ENCODE peak calls at places on chromosomes 7 and 10, in four cellular contexts. T is LoVo; F is bronchial epithelial cell; L is stimulated activated naive CD4-positive, alpha-beta T cell. O is an unnamed sample.

GRCh38 chr7:29878081-29878688 is 71.9 kb downstream of the WIPF3 start:
- DNase-seq in F (peak), L (no peak), T (peak), O (no peak)

GRCh38 chr10:79387974-79388850 is 40.9 kb downstream of the PPIF start:
- DNase-seq in F (no peak), T (no peak), L (no peak), O (no peak)

GRCh38 chr7:64183126-64183742 is 23.8 kb upstream of the ZNF735 start:
- DNase-seq in F (no peak), T (no peak), L (peak), O (peak)

GRCh38 chr7:145986248-145986874 is 130.2 kb upstream of the CNTNAP2 start:
- DNase-seq in F (no peak), T (no peak), L (no peak), O (no peak)

GRCh38 chr10:46530249-46531186 is 25.9 kb downstream of the GPRIN2 start:
- DNase-seq in F (no peak), T (no peak), L (no peak), O (no peak)

GRCh38 chr7:67371429-67372305 is 375.0 kb downstream of the TYW1 start:
- DNase-seq in L (peak), T (peak), F (peak), O (peak)

GRCh38 chr7:101618207-101618839 is 10.8 kb downstream of the MYL10 start:
- DNase-seq in T (no peak), L (no peak), F (no peak), O (no peak)

GRCh38 chr10:110771486-110771885 is 100.2 kb upstream of the PDCD4 start:
- DNase-seq in L (no peak), F (no peak), T (no peak), O (no peak)

GRCh38 chr7:143884978-143885559 is 16.9 kb downstream of the TCAF1 start:
- DNase-seq in L (no peak), F (no peak), T (no peak), O (no peak)